ENCODE peak calls at places on chromosomes 2 and 18, in four cellular contexts. H, G, Z and U are unnamed samples.
A peak's percentile ranks its signal among the peaks of the same experiment; 100 is the strongest.

GRCh38 chr18:37294951-37295350 is 270.6 kb downstream of the CELF4 start:
- DNase-seq in H (no peak), Z (peak; percentile 2), G (no peak), U (no peak)

GRCh38 chr2:224691563-224691962 is 24.6 kb downstream of the CCDC195 start:
- DNase-seq in H (no peak), G (no peak), Z (no peak), U (no peak)

GRCh38 chr18:8706981-8707940 is 1.9 kb downstream of the MTCL1 start:
- DNase-seq in Z (peak; percentile 75), G (no peak), H (peak; percentile 16), U (no peak)

GRCh38 chr2:63055510-63056308 is 5.1 kb downstream of the OTX1 start:
- DNase-seq in H (no peak), G (no peak), Z (no peak), U (no peak)

GRCh38 chr2:27753744-27754588 is 17.6 kb upstream of the MRPL33 start:
- DNase-seq in G (no peak), H (peak; percentile 82), Z (peak; percentile 75), U (peak; percentile 82)

GRCh38 chr2:5725072-5725471 is 32.9 kb downstream of the SOX11 start:
- DNase-seq in H (no peak), Z (no peak), G (no peak), U (no peak)

GRCh38 chr2:188199716-188200128 is 92.0 kb upstream of the GULP1 start:
- DNase-seq in Z (peak; percentile 84), H (no peak), G (no peak), U (no peak)

GRCh38 chr2:111117666-111118454 is 2.9 kb upstream of the BCL2L11 start:
- DNase-seq in H (peak; percentile 50), G (no peak), Z (peak; percentile 47), U (peak; percentile 71)

GRCh38 chr2:193103064-193103463 is 908.3 kb upstream of the TMEFF2 start:
- DNase-seq in Z (no peak), H (no peak), G (no peak), U (no peak)

GRCh38 chr2:160292225-160292624 is 92.2 kb upstream of the ITGB6 start:
- DNase-seq in H (no peak), Z (no peak), G (no peak), U (no peak)

GRCh38 chr2:111169268-111169667 is 48.6 kb downstream of the BCL2L11 start:
- DNase-seq in H (no peak), Z (no peak), G (no peak), U (no peak)

GRCh38 chr2:237475704-237476107 is 11.3 kb upstream of the MLPH start:
- DNase-seq in H (no peak), G (no peak), Z (peak; percentile 71), U (no peak)

GRCh38 chr18:43115076-43116035 is at the start of gene RIT2:
- DNase-seq in G (no peak), H (no peak), Z (no peak), U (no peak)

GRCh38 chr2:219736196-219736595 is 108.8 kb downstream of the SLC4A3 start:
- DNase-seq in Z (peak; percentile 76), G (no peak), H (no peak), U (no peak)

GRCh38 chr2:149365826-149366583 is 35.6 kb downstream of the LYPD6 start:
- DNase-seq in H (no peak), G (no peak), Z (peak; percentile 38), U (no peak)

GRCh38 chr2:191303349-191304005 is 58.3 kb downstream of the MYO1B start:
- DNase-seq in H (no peak), Z (no peak), G (no peak), U (no peak)

GRCh38 chr18:34196231-34196630 is 28.5 kb downstream of the NOL4 start:
- DNase-seq in H (no peak), G (no peak), Z (no peak), U (no peak)

GRCh38 chr2:192011196-192011595 is 164.3 kb upstream of the CAVIN2 start:
- DNase-seq in H (no peak), G (no peak), Z (no peak), U (no peak)

GRCh38 chr2:108370080-108370479 is 7.7 kb upstream of the SULT1C4 start:
- DNase-seq in H (no peak), Z (no peak), G (no peak), U (no peak)

GRCh38 chr2:73163522-73164367 is 38.6 kb upstream of the NOTO start:
- DNase-seq in Z (peak; percentile 69), H (peak; percentile 66), G (no peak), U (no peak)

GRCh38 chr2:179049203-179049545 is 763 bp downstream of the CCDC141 start:
- DNase-seq in Z (no peak), H (no peak), G (no peak), U (no peak)

GRCh38 chr2:179044500-179044899 is 5.4 kb downstream of the CCDC141 start:
- DNase-seq in G (no peak), Z (no peak), H (no peak), U (no peak)

GRCh38 chr2:179051250-179051649 is 1.3 kb upstream of the CCDC141 start:
- DNase-seq in G (no peak), H (no peak), Z (no peak), U (no peak)

GRCh38 chr2:179050735-179051134 is 798 bp upstream of the CCDC141 start:
- DNase-seq in G (no peak), H (no peak), Z (no peak), U (no peak)

GRCh38 chr2:179049546-179050311 is at the start of gene CCDC141:
- DNase-seq in Z (no peak), H (no peak), G (no peak), U (no peak)
- H3K4me3 ChIP-seq in Z (no peak within 1 kb of the TSS), H (peak within 1 kb of the TSS; percentile 45), G (peak within 1 kb of the TSS; percentile 14), U (peak within 1 kb of the TSS; percentile 40)

GRCh38 chr2:96737831-96738230 is 2.0 kb downstream of the LMAN2L start:
- DNase-seq in Z (no peak), H (no peak), G (no peak), U (no peak)
- H3K4me3 ChIP-seq in Z (no peak overlapping the region), H (no peak overlapping the region), G (no peak overlapping the region), U (peak overlapping the region; percentile 92)

GRCh38 chr2:127149384-127149783 is 42.4 kb upstream of the BIN1 start:
- DNase-seq in Z (peak; percentile 96), G (no peak), H (no peak), U (no peak)
- H3K4me3 ChIP-seq in Z (no peak overlapping the region), G (no peak overlapping the region), H (no peak overlapping the region), U (no peak overlapping the region)

DNA sequence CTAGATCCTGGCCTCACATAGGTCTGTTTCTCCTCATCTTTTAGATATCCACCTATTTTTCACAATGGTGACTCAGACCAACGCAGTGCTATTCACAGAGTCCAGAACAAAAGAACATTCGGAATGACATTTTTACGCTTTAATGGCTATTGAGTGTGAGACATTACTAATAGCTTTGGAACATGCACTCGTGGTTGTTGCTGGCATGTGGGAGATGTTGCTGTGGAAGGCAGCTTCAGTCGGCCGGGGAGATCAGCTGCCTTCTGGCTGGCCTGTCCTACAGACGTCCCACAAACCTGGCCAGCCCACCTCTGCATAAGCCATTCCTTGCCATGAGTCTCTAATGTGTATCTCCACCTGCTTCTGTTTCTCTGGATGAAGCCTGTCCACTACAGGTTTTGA is 3.4 kb downstream of the MBP start:
- DNase-seq in Z (peak; percentile 95), H (no peak), G (no peak), U (no peak)
- H3K4me3 ChIP-seq in Z (no peak overlapping the region), H (no peak overlapping the region), G (no peak overlapping the region), U (no peak overlapping the region)

GRCh38 chr2:46569061-46569560 is 89.7 kb downstream of the TMEM247 start:
- DNase-seq in Z (peak; percentile 49), G (no peak), H (no peak), U (no peak)
- H3K4me3 ChIP-seq in Z (no peak overlapping the region), G (no peak overlapping the region), H (no peak overlapping the region), U (peak overlapping the region; percentile 7)